ENCODE peak calls at places on chromosomes 2 and 18, in eight cellular contexts. X is IMR-90; U is CD8-positive, alpha-beta memory T cell; K is activated CD8-positive, alpha-beta memory T cell treated with anti-CD3 and anti-CD28 coated beads for 4 hours; A is sciatic nerve; P is GM19239; J is effector CD4-positive, alpha-beta T cell; N is cardiac septum. Q is an unnamed sample.

GRCh38 chr2:195498176-195498575 is 158.8 kb upstream of the SLC39A10 start:
- DNase-seq in X (peak; percentile 30), U (peak; percentile 51), K (peak; percentile 44), A (no peak), P (no peak), J (peak; percentile 46), N (no peak), Q (no peak)

GRCh38 chr2:38666578-38666926 is 638 bp downstream of the GALM start:
- DNase-seq in X (peak; percentile 32), U (peak; percentile 38), K (no peak), A (no peak), P (no peak), J (no peak), N (no peak), Q (no peak)

GRCh38 chr2:44934521-44934961 is 7.0 kb upstream of the SIX3 start:
- DNase-seq in X (no peak), U (no peak), K (no peak), A (no peak), P (no peak), J (no peak), N (peak; percentile 33), Q (no peak)

GRCh38 chr2:132412021-132412420 is 4.6 kb upstream of the GPR39 start:
- DNase-seq in X (no peak), U (no peak), K (no peak), A (no peak), P (no peak), J (no peak), N (no peak), Q (no peak)

GRCh38 chr18:25445430-25445829 is 93.5 kb upstream of the ZNF521 start:
- DNase-seq in X (no peak), U (no peak), K (no peak), A (no peak), P (no peak), J (no peak), N (no peak), Q (no peak)

GRCh38 chr2:85606116-85606455 is 3.6 kb upstream of the TMEM150A start:
- DNase-seq in X (no peak), U (no peak), K (no peak), A (no peak), P (no peak), J (no peak), N (no peak), Q (peak; percentile 47)

GRCh38 chr2:69386789-69387734 is at the start of gene GFPT1:
- DNase-seq in X (peak; percentile 93), U (peak; percentile 89), K (peak; percentile 86), A (peak; percentile 97), P (peak; percentile 80), J (peak; percentile 87), N (peak; percentile 97), Q (peak; percentile 91)

GRCh38 chr18:42707080-42707479 is 408.4 kb downstream of the RIT2 start:
- DNase-seq in X (no peak), U (no peak), K (no peak), A (no peak), P (no peak), J (no peak), N (no peak), Q (no peak)

GRCh38 chr2:176096986-176097819 is 2.4 kb upstream of the HOXD12 start:
- DNase-seq in X (peak; percentile 48), U (peak; percentile 47), K (no peak), A (no peak), P (peak; percentile 83), J (peak; percentile 38), N (no peak), Q (peak; percentile 87)

GRCh38 chr2:241545113-241545512 is 13.4 kb upstream of the BOK start:
- DNase-seq in X (peak; percentile 70), U (no peak), K (no peak), A (no peak), P (no peak), J (no peak), N (no peak), Q (no peak)

GRCh38 chr2:23249348-23249747 is 135.6 kb upstream of the KLHL29 start:
- DNase-seq in X (no peak), U (no peak), K (no peak), A (no peak), P (no peak), J (no peak), N (no peak), Q (no peak)

GRCh38 chr2:108577099-108577498 is 42.8 kb downstream of the LIMS1 start:
- DNase-seq in X (no peak), U (no peak), K (no peak), A (no peak), P (no peak), J (no peak), N (no peak), Q (no peak)

GRCh38 chr2:222751821-222752719 is 80.6 kb downstream of the MOGAT1 start:
- DNase-seq in X (no peak), U (no peak), K (no peak), A (no peak), P (no peak), J (no peak), N (no peak), Q (peak; percentile 20)

GRCh38 chr2:30336978-30337841 is 105.9 kb downstream of the LBH start:
- DNase-seq in X (peak; percentile 36), U (peak; percentile 54), K (no peak), A (no peak), P (peak; percentile 67), J (no peak), N (no peak), Q (no peak)

GRCh38 chr2:229669841-229670240 is 44.5 kb downstream of the DNER start:
- DNase-seq in X (no peak), U (no peak), K (no peak), A (no peak), P (no peak), J (no peak), N (no peak), Q (no peak)

GRCh38 chr2:85933753-85934594 is 45.2 kb upstream of the ST3GAL5 start:
- DNase-seq in X (peak; percentile 92), U (no peak), K (no peak), A (no peak), P (no peak), J (no peak), N (no peak), Q (no peak)

GRCh38 chr2:11802782-11803191 is 56.4 kb downstream of the LPIN1 start:
- DNase-seq in X (peak; percentile 63), U (no peak), K (no peak), A (peak; percentile 46), P (no peak), J (no peak), N (no peak), Q (no peak)

GRCh38 chr18:69617888-69618287 is 217.2 kb downstream of the DOK6 start:
- DNase-seq in X (peak; percentile 80), U (no peak), K (no peak), A (no peak), P (no peak), J (no peak), N (no peak), Q (no peak)

GRCh38 chr2:44668336-44668735 is 273.2 kb upstream of the SIX3 start:
- DNase-seq in X (no peak), U (no peak), K (no peak), A (no peak), P (no peak), J (no peak), N (no peak), Q (no peak)

GRCh38 chr18:36095936-36096519 is 28.7 kb upstream of the RPRD1A start:
- DNase-seq in X (peak; percentile 85), U (peak; percentile 31), K (no peak), A (no peak), P (no peak), J (no peak), N (no peak), Q (peak; percentile 85)

GRCh38 chr2:238649123-238649522 is 198.8 kb upstream of the TWIST2 start:
- DNase-seq in X (no peak), U (no peak), K (no peak), A (no peak), P (no peak), J (no peak), N (no peak), Q (no peak)

GRCh38 chr2:64400103-64400728 is 53.7 kb upstream of the LGALSL start:
- DNase-seq in X (no peak), U (no peak), K (no peak), A (no peak), P (no peak), J (no peak), N (no peak), Q (no peak)

GRCh38 chr18:8719192-8719591 is 13.8 kb downstream of the MTCL1 start:
- DNase-seq in X (no peak), U (no peak), K (no peak), A (no peak), P (no peak), J (no peak), N (no peak), Q (no peak)

GRCh38 chr2:3535794-3536681 is 16.7 kb upstream of the ADI1 start:
- DNase-seq in X (peak; percentile 94), U (no peak), K (no peak), A (peak; percentile 83), P (no peak), J (no peak), N (peak; percentile 82), Q (no peak)

Q was measured in NCI-H510A treated with DMSO at 0.1 percent for 48 hours.